ENCODE peak calls at places on chromosomes 12 and 14, in six cellular contexts. One of them, this sample, is unnamed.

GRCh38 chr12:121793836-121794531 is 496 bp upstream of the RHOF start:
- DNase-seq in MM.1S: peak; percentile 85
- DNase-seq in GM23248: peak; percentile 98
- DNase-seq in HCT116: peak; percentile 89
- DNase-seq in OCI-LY7: peak; percentile 96
- DNase-seq in PC-3: peak; percentile 98
- DNase-seq in this sample: peak; percentile 97

GRCh38 chr12:131194166-131194565 is 240.5 kb downstream of the ADGRD1 start:
- DNase-seq in OCI-LY7: peak; percentile 34
- DNase-seq in MM.1S: no peak
- DNase-seq in PC-3: no peak
- DNase-seq in HCT116: peak; percentile 24
- DNase-seq in GM23248: no peak
- DNase-seq in this sample: no peak

GRCh38 chr12:27143676-27144075 is 61.3 kb upstream of the C12orf71 start:
- DNase-seq in HCT116: no peak
- DNase-seq in OCI-LY7: no peak
- DNase-seq in GM23248: no peak
- DNase-seq in PC-3: no peak
- DNase-seq in MM.1S: peak; percentile 43
- DNase-seq in this sample: no peak

GRCh38 chr14:91911474-91912032 is 35.9 kb downstream of the FBLN5 start:
- DNase-seq in OCI-LY7: peak; percentile 58
- DNase-seq in GM23248: peak; percentile 72
- DNase-seq in PC-3: peak; percentile 61
- DNase-seq in MM.1S: peak; percentile 7
- DNase-seq in HCT116: peak; percentile 40
- DNase-seq in this sample: peak; percentile 56

GRCh38 chr12:31362115-31362758 is 36.3 kb upstream of the SINHCAF start:
- DNase-seq in PC-3: no peak
- DNase-seq in HCT116: no peak
- DNase-seq in MM.1S: peak; percentile 75
- DNase-seq in OCI-LY7: peak; percentile 17
- DNase-seq in GM23248: no peak
- DNase-seq in this sample: peak; percentile 38

GRCh38 chr14:92613008-92613658 is 99.6 kb downstream of the RIN3 start:
- DNase-seq in OCI-LY7: peak; percentile 63
- DNase-seq in MM.1S: no peak
- DNase-seq in GM23248: no peak
- DNase-seq in PC-3: peak; percentile 44
- DNase-seq in HCT116: no peak
- DNase-seq in this sample: no peak

GRCh38 chr12:50515587-50515986 is 10.8 kb downstream of the DIP2B start:
- DNase-seq in HCT116: no peak
- DNase-seq in GM23248: no peak
- DNase-seq in OCI-LY7: no peak
- DNase-seq in PC-3: no peak
- DNase-seq in MM.1S: no peak
- DNase-seq in this sample: no peak

GRCh38 chr12:123329799-123330198 is 34.8 kb downstream of the SBNO1 start:
- DNase-seq in GM23248: no peak
- DNase-seq in OCI-LY7: no peak
- DNase-seq in HCT116: no peak
- DNase-seq in PC-3: peak; percentile 23
- DNase-seq in MM.1S: no peak
- DNase-seq in this sample: no peak

GRCh38 chr12:51132693-51133092 is 40.2 kb downstream of the TFCP2 start:
- DNase-seq in GM23248: no peak
- DNase-seq in PC-3: no peak
- DNase-seq in MM.1S: no peak
- DNase-seq in OCI-LY7: no peak
- DNase-seq in HCT116: no peak
- DNase-seq in this sample: no peak

GRCh38 chr12:124440841-124441381 is 126.5 kb downstream of the NCOR2 start:
- DNase-seq in MM.1S: no peak
- DNase-seq in HCT116: no peak
- DNase-seq in OCI-LY7: no peak
- DNase-seq in PC-3: peak; percentile 37
- DNase-seq in GM23248: peak; percentile 64
- DNase-seq in this sample: no peak

GRCh38 chr12:76020281-76020680 is 11.3 kb downstream of the PHLDA1 start:
- DNase-seq in OCI-LY7: no peak
- DNase-seq in MM.1S: no peak
- DNase-seq in PC-3: peak; percentile 96
- DNase-seq in GM23248: peak; percentile 89
- DNase-seq in HCT116: peak; percentile 81
- DNase-seq in this sample: no peak

GRCh38 chr12:81078469-81079196 is 754 bp downstream of the ACSS3 start:
- DNase-seq in OCI-LY7: no peak
- DNase-seq in MM.1S: no peak
- DNase-seq in GM23248: peak; percentile 71
- DNase-seq in PC-3: no peak
- DNase-seq in HCT116: no peak
- DNase-seq in this sample: peak; percentile 54

GRCh38 chr12:5318874-5319273 is 113.0 kb upstream of the NTF3 start:
- DNase-seq in MM.1S: no peak
- DNase-seq in OCI-LY7: no peak
- DNase-seq in GM23248: peak; percentile 88
- DNase-seq in PC-3: peak; percentile 31
- DNase-seq in HCT116: peak; percentile 56
- DNase-seq in this sample: peak; percentile 65

GRCh38 chr12:103779410-103780092 is 61.5 kb downstream of the NT5DC3 start:
- DNase-seq in PC-3: no peak
- DNase-seq in HCT116: no peak
- DNase-seq in GM23248: peak; percentile 14
- DNase-seq in MM.1S: no peak
- DNase-seq in OCI-LY7: no peak
- DNase-seq in this sample: no peak

GRCh38 chr14:39563361-39563760 is 131.1 kb upstream of the FBXO33 start:
- DNase-seq in OCI-LY7: no peak
- DNase-seq in MM.1S: no peak
- DNase-seq in PC-3: no peak
- DNase-seq in HCT116: no peak
- DNase-seq in GM23248: no peak
- DNase-seq in this sample: no peak

GRCh38 chr14:101200650-101201516 is 297.4 kb upstream of the RTL1 start:
- DNase-seq in HCT116: no peak
- DNase-seq in MM.1S: no peak
- DNase-seq in PC-3: no peak
- DNase-seq in GM23248: no peak
- DNase-seq in OCI-LY7: no peak
- DNase-seq in this sample: no peak
- TF ChIP-seq EZH2phosphoT487 in HCT116: no peak
- TF ChIP-seq EZH2phosphoT487 in MM.1S: no peak
- TF ChIP-seq EZH2phosphoT487 in PC-3: no peak
- TF ChIP-seq EZH2phosphoT487 in GM23248: no peak
- TF ChIP-seq EZH2phosphoT487 in OCI-LY7: no peak
- TF ChIP-seq EZH2phosphoT487 in this sample: no peak

GRCh38 chr14:64747327-64747726 is 43.1 kb downstream of the PLEKHG3 start:
- DNase-seq in OCI-LY7: no peak
- DNase-seq in GM23248: no peak
- DNase-seq in MM.1S: no peak
- DNase-seq in PC-3: no peak
- DNase-seq in HCT116: no peak
- DNase-seq in this sample: no peak
- H2AFZ ChIP-seq in OCI-LY7: no peak overlapping the region
- H2AFZ ChIP-seq in GM23248: no peak overlapping the region
- H2AFZ ChIP-seq in MM.1S: no peak overlapping the region
- H2AFZ ChIP-seq in PC-3: no peak overlapping the region
- H2AFZ ChIP-seq in HCT116: no peak overlapping the region
- H2AFZ ChIP-seq in this sample: no peak overlapping the region

GRCh38 chr12:58539295-58539694 is 381.0 kb downstream of the LRIG3 start:
- DNase-seq in MM.1S: no peak
- DNase-seq in HCT116: no peak
- DNase-seq in GM23248: no peak
- DNase-seq in OCI-LY7: no peak
- DNase-seq in PC-3: no peak
- DNase-seq in this sample: no peak

GRCh38 chr12:58541300-58541690 is 379.0 kb downstream of the LRIG3 start:
- DNase-seq in GM23248: peak; percentile 21
- DNase-seq in PC-3: no peak
- DNase-seq in HCT116: no peak
- DNase-seq in MM.1S: no peak
- DNase-seq in OCI-LY7: no peak
- DNase-seq in this sample: no peak

GRCh38 chr12:58537278-58537677 is 383.0 kb downstream of the LRIG3 start:
- DNase-seq in MM.1S: no peak
- DNase-seq in PC-3: peak; percentile 66
- DNase-seq in GM23248: peak; percentile 66
- DNase-seq in HCT116: no peak
- DNase-seq in OCI-LY7: no peak
- DNase-seq in this sample: no peak

GRCh38 chr12:58544281-58544680 is 376.0 kb downstream of the LRIG3 start:
- DNase-seq in OCI-LY7: no peak
- DNase-seq in GM23248: no peak
- DNase-seq in PC-3: no peak
- DNase-seq in HCT116: no peak
- DNase-seq in MM.1S: no peak
- DNase-seq in this sample: no peak

GRCh38 chr12:58540480-58541299 is 379.6 kb downstream of the LRIG3 start:
- DNase-seq in GM23248: peak; percentile 89
- DNase-seq in HCT116: peak; percentile 59
- DNase-seq in PC-3: peak; percentile 92
- DNase-seq in OCI-LY7: peak; percentile 45
- DNase-seq in MM.1S: peak; percentile 78
- DNase-seq in this sample: peak; percentile 89
- TF ChIP-seq EZH2phosphoT487 in GM23248: no peak
- TF ChIP-seq EZH2phosphoT487 in HCT116: no peak
- TF ChIP-seq EZH2phosphoT487 in PC-3: no peak
- TF ChIP-seq EZH2phosphoT487 in OCI-LY7: no peak
- TF ChIP-seq EZH2phosphoT487 in MM.1S: no peak
- TF ChIP-seq EZH2phosphoT487 in this sample: no peak

DNA sequence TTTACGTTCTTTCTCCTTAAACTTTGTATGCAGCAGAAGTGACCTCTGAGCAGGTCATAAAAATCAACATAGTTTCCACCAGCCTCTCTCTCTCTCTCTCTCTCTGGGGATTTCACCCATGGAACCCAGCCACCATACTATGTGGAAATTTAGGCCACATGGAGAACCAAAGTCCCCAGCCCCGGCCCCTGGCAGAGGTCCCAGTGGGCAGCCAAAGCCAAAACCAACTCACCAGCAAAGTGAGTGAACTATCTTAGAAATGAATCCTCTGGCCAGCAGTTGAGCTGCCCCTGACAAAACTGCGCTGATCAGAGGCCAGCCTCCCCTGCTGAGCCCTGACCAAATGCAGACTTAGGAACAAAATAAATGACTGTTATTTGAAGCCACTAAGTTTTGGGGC is 9.2 kb downstream of the DUSP6 start:
- DNase-seq in MM.1S: no peak
- DNase-seq in HCT116: no peak
- DNase-seq in GM23248: no peak
- DNase-seq in PC-3: no peak
- DNase-seq in OCI-LY7: no peak
- DNase-seq in this sample: peak; percentile 16
- H2AFZ ChIP-seq in MM.1S: no peak overlapping the region
- H2AFZ ChIP-seq in HCT116: no peak overlapping the region
- H2AFZ ChIP-seq in GM23248: no peak overlapping the region
- H2AFZ ChIP-seq in PC-3: no peak overlapping the region
- H2AFZ ChIP-seq in OCI-LY7: no peak overlapping the region
- H2AFZ ChIP-seq in this sample: no peak overlapping the region

DNA sequence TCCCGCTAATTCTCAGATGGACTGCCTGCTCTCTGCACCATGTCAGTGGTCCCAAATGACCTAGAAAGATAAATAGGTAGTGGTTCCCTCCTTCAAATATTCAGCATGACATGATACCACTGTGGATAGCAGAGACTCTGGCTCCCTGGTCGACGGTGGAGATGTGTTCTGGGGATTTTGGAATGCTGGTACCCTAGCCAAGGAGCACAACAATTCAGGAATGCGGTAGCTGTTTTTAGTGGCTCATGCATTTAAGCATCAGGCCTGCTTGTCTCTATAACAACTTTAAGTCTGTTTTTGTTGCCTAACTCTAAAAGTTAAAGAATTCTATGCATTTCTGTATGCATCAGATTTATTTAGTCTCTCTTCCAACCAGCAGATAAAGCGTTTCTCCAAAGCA is 164.8 kb upstream of the BMP4 start:
- DNase-seq in PC-3: no peak
- DNase-seq in GM23248: no peak
- DNase-seq in MM.1S: no peak
- DNase-seq in HCT116: no peak
- DNase-seq in OCI-LY7: no peak
- DNase-seq in this sample: no peak
- TF ChIP-seq EZH2phosphoT487 in PC-3: no peak
- TF ChIP-seq EZH2phosphoT487 in GM23248: no peak
- TF ChIP-seq EZH2phosphoT487 in MM.1S: no peak
- TF ChIP-seq EZH2phosphoT487 in HCT116: no peak
- TF ChIP-seq EZH2phosphoT487 in OCI-LY7: no peak
- TF ChIP-seq EZH2phosphoT487 in this sample: no peak

DNA sequence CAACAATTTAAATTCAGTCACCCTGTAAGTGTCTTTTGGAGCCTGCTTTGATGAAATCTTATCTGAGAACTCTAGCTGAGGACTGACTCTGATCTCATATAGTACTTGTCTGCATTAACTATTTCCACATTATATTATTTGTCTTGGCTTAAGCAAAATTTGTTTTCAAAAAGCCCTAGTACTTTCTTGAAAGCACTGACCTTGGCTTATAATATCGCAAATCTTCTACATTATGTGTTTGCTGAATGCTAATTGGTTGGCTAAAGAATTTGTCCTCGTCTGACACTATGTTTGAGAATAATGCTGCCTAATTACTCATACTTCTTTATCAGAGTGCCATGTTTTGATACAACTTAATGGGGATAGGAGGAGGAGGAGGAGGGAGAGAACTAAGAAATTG is 46.9 kb upstream of the FLRT2 start:
- DNase-seq in OCI-LY7: no peak
- DNase-seq in HCT116: no peak
- DNase-seq in MM.1S: no peak
- DNase-seq in GM23248: peak; percentile 22
- DNase-seq in PC-3: no peak
- DNase-seq in this sample: no peak
- H2AFZ ChIP-seq in OCI-LY7: no peak overlapping the region
- H2AFZ ChIP-seq in HCT116: no peak overlapping the region
- H2AFZ ChIP-seq in MM.1S: no peak overlapping the region
- H2AFZ ChIP-seq in GM23248: peak overlapping the region; percentile 42
- H2AFZ ChIP-seq in PC-3: no peak overlapping the region
- H2AFZ ChIP-seq in this sample: no peak overlapping the region

GRCh38 chr12:12954361-12954760 is 2.4 kb upstream of the GPRC5D start:
- DNase-seq in HCT116: no peak
- DNase-seq in OCI-LY7: no peak
- DNase-seq in MM.1S: no peak
- DNase-seq in PC-3: no peak
- DNase-seq in GM23248: peak; percentile 46
- DNase-seq in this sample: no peak
- TF ChIP-seq EZH2phosphoT487 in HCT116: no peak
- TF ChIP-seq EZH2phosphoT487 in OCI-LY7: no peak
- TF ChIP-seq EZH2phosphoT487 in MM.1S: no peak
- TF ChIP-seq EZH2phosphoT487 in PC-3: no peak
- TF ChIP-seq EZH2phosphoT487 in GM23248: no peak
- TF ChIP-seq EZH2phosphoT487 in this sample: no peak

GRCh38 chr12:101845312-101845711 is 14.6 kb upstream of the GNPTAB start:
- DNase-seq in PC-3: no peak
- DNase-seq in HCT116: no peak
- DNase-seq in GM23248: no peak
- DNase-seq in OCI-LY7: no peak
- DNase-seq in MM.1S: no peak
- DNase-seq in this sample: no peak
- H2AFZ ChIP-seq in PC-3: no peak overlapping the region
- H2AFZ ChIP-seq in HCT116: no peak overlapping the region
- H2AFZ ChIP-seq in GM23248: no peak overlapping the region
- H2AFZ ChIP-seq in OCI-LY7: no peak overlapping the region
- H2AFZ ChIP-seq in MM.1S: no peak overlapping the region
- H2AFZ ChIP-seq in this sample: no peak overlapping the region

This sample was measured in hepatocyte.